ENCODE peak calls at places on chromosomes 13 and 19, in six cellular contexts. T, F, J, K, L and P are unnamed samples.

GRCh38 chr13:75145926-75146325 is 336.0 kb downstream of the TBC1D4 start:
- DNase-seq in T (peak; percentile 37), F (no peak), J (no peak), K (no peak), L (no peak), P (no peak)

GRCh38 chr19:1837625-1838105 is 10.6 kb downstream of the REXO1 start:
- DNase-seq in T (no peak), F (no peak), J (peak; percentile 98), K (peak; percentile 60), L (no peak), P (peak; percentile 33)

GRCh38 chr19:29967623-29968022 is 25.6 kb downstream of the URI1 start:
- DNase-seq in T (no peak), F (no peak), J (no peak), K (no peak), L (no peak), P (no peak)

GRCh38 chr13:22040810-22041364 is 370.0 kb downstream of the FGF9 start:
- DNase-seq in T (no peak), F (no peak), J (no peak), K (no peak), L (no peak), P (peak; percentile 32)

GRCh38 chr13:101698400-101698799 is 245.9 kb downstream of the ITGBL1 start:
- DNase-seq in T (no peak), F (no peak), J (no peak), K (no peak), L (no peak), P (no peak)

GRCh38 chr13:37869756-37870488 is at the start of gene TRPC4:
- DNase-seq in T (peak; percentile 22), F (no peak), J (peak; percentile 55), K (no peak), L (peak; percentile 30), P (no peak)

GRCh38 chr19:48629599-48630288 is 7.4 kb downstream of the DBP start:
- DNase-seq in T (no peak), F (no peak), J (peak; percentile 76), K (no peak), L (no peak), P (no peak)

GRCh38 chr13:95301135-95301946 is at the start of gene ABCC4:
- DNase-seq in T (peak; percentile 33), F (no peak), J (peak; percentile 92), K (peak; percentile 46), L (peak; percentile 28), P (peak; percentile 42)

GRCh38 chr19:18785179-18786124 is 5.7 kb downstream of the COMP start:
- DNase-seq in T (no peak), F (no peak), J (peak; percentile 100), K (peak; percentile 63), L (no peak), P (peak; percentile 23)

GRCh38 chr19:16978156-16978555 is 48.5 kb downstream of the CPAMD8 start:
- DNase-seq in T (no peak), F (no peak), J (no peak), K (no peak), L (no peak), P (no peak)

GRCh38 chr13:98471895-98472294 is 105.0 kb downstream of the STK24 start:
- DNase-seq in T (no peak), F (no peak), J (no peak), K (no peak), L (no peak), P (no peak)